ENCODE peak calls at places on chromosome 3, in ten cellular contexts. One of them, this sample, is unnamed.

GRCh38 chr3:24972491-24972890 is 455.6 kb upstream of the RARB start:
- DNase-seq in CD4-positive, alpha-beta memory T cell: no peak
- DNase-seq in fibroblast of mammary gland: no peak
- DNase-seq in dorsolateral prefrontal cortex: no peak
- DNase-seq in mammary epithelial cell: no peak
- DNase-seq in aorta: no peak
- DNase-seq in CD8-positive, alpha-beta T cell: no peak
- DNase-seq in brain microvascular endothelial cell: no peak
- DNase-seq in effector memory CD4-positive, alpha-beta T cell: no peak
- DNase-seq in heart right ventricle: no peak
- DNase-seq in this sample: no peak

GRCh38 chr3:38662544-38662943 is 13.1 kb upstream of the SCN5A start:
- DNase-seq in CD4-positive, alpha-beta memory T cell: no peak
- DNase-seq in fibroblast of mammary gland: peak; percentile 52
- DNase-seq in dorsolateral prefrontal cortex: no peak
- DNase-seq in mammary epithelial cell: peak; percentile 57
- DNase-seq in aorta: no peak
- DNase-seq in CD8-positive, alpha-beta T cell: no peak
- DNase-seq in brain microvascular endothelial cell: peak; percentile 39
- DNase-seq in effector memory CD4-positive, alpha-beta T cell: no peak
- DNase-seq in heart right ventricle: no peak
- DNase-seq in this sample: no peak

GRCh38 chr3:36650271-36650671 is 114.1 kb downstream of the DCLK3 start:
- DNase-seq in CD4-positive, alpha-beta memory T cell: no peak
- DNase-seq in fibroblast of mammary gland: no peak
- DNase-seq in dorsolateral prefrontal cortex: no peak
- DNase-seq in mammary epithelial cell: no peak
- DNase-seq in aorta: no peak
- DNase-seq in CD8-positive, alpha-beta T cell: no peak
- DNase-seq in brain microvascular endothelial cell: peak; percentile 67
- DNase-seq in effector memory CD4-positive, alpha-beta T cell: no peak
- DNase-seq in heart right ventricle: no peak
- DNase-seq in this sample: no peak

GRCh38 chr3:149845570-149846244 is 32.7 kb downstream of the RNF13 start:
- DNase-seq in CD4-positive, alpha-beta memory T cell: no peak
- DNase-seq in fibroblast of mammary gland: peak; percentile 18
- DNase-seq in dorsolateral prefrontal cortex: no peak
- DNase-seq in mammary epithelial cell: peak; percentile 16
- DNase-seq in aorta: no peak
- DNase-seq in CD8-positive, alpha-beta T cell: no peak
- DNase-seq in brain microvascular endothelial cell: no peak
- DNase-seq in effector memory CD4-positive, alpha-beta T cell: no peak
- DNase-seq in heart right ventricle: no peak
- DNase-seq in this sample: no peak

GRCh38 chr3:60603860-60604259 is 647.4 kb downstream of the FHIT start:
- DNase-seq in CD4-positive, alpha-beta memory T cell: no peak
- DNase-seq in fibroblast of mammary gland: no peak
- DNase-seq in dorsolateral prefrontal cortex: no peak
- DNase-seq in mammary epithelial cell: no peak
- DNase-seq in aorta: no peak
- DNase-seq in CD8-positive, alpha-beta T cell: no peak
- DNase-seq in brain microvascular endothelial cell: no peak
- DNase-seq in effector memory CD4-positive, alpha-beta T cell: no peak
- DNase-seq in heart right ventricle: no peak
- DNase-seq in this sample: no peak

GRCh38 chr3:144229973-144230372 is 258.4 kb downstream of the DIPK2A start:
- DNase-seq in CD4-positive, alpha-beta memory T cell: no peak
- DNase-seq in fibroblast of mammary gland: peak; percentile 6
- DNase-seq in dorsolateral prefrontal cortex: no peak
- DNase-seq in mammary epithelial cell: no peak
- DNase-seq in aorta: no peak
- DNase-seq in CD8-positive, alpha-beta T cell: no peak
- DNase-seq in brain microvascular endothelial cell: no peak
- DNase-seq in effector memory CD4-positive, alpha-beta T cell: no peak
- DNase-seq in heart right ventricle: no peak
- DNase-seq in this sample: no peak

GRCh38 chr3:112531358-112531781 is 30.4 kb downstream of the ATG3 start:
- DNase-seq in CD4-positive, alpha-beta memory T cell: peak; percentile 22
- DNase-seq in fibroblast of mammary gland: peak; percentile 54
- DNase-seq in dorsolateral prefrontal cortex: no peak
- DNase-seq in mammary epithelial cell: no peak
- DNase-seq in aorta: no peak
- DNase-seq in CD8-positive, alpha-beta T cell: no peak
- DNase-seq in brain microvascular endothelial cell: no peak
- DNase-seq in effector memory CD4-positive, alpha-beta T cell: no peak
- DNase-seq in heart right ventricle: no peak
- DNase-seq in this sample: no peak

GRCh38 chr3:84962460-84962859 is 3.7 kb downstream of the CADM2 start:
- DNase-seq in CD4-positive, alpha-beta memory T cell: no peak
- DNase-seq in fibroblast of mammary gland: no peak
- DNase-seq in dorsolateral prefrontal cortex: no peak
- DNase-seq in mammary epithelial cell: no peak
- DNase-seq in aorta: no peak
- DNase-seq in CD8-positive, alpha-beta T cell: no peak
- DNase-seq in brain microvascular endothelial cell: no peak
- DNase-seq in effector memory CD4-positive, alpha-beta T cell: no peak
- DNase-seq in heart right ventricle: no peak
- DNase-seq in this sample: no peak

GRCh38 chr3:17605032-17605431 is 137.4 kb downstream of the TBC1D5 start:
- DNase-seq in CD4-positive, alpha-beta memory T cell: no peak
- DNase-seq in fibroblast of mammary gland: peak; percentile 94
- DNase-seq in dorsolateral prefrontal cortex: no peak
- DNase-seq in mammary epithelial cell: peak; percentile 88
- DNase-seq in aorta: no peak
- DNase-seq in CD8-positive, alpha-beta T cell: no peak
- DNase-seq in brain microvascular endothelial cell: peak; percentile 32
- DNase-seq in effector memory CD4-positive, alpha-beta T cell: no peak
- DNase-seq in heart right ventricle: no peak
- DNase-seq in this sample: no peak

GRCh38 chr3:147089286-147089685 is 317.1 kb downstream of the ZIC4 start:
- DNase-seq in CD4-positive, alpha-beta memory T cell: no peak
- DNase-seq in fibroblast of mammary gland: no peak
- DNase-seq in dorsolateral prefrontal cortex: no peak
- DNase-seq in mammary epithelial cell: no peak
- DNase-seq in aorta: no peak
- DNase-seq in CD8-positive, alpha-beta T cell: no peak
- DNase-seq in brain microvascular endothelial cell: no peak
- DNase-seq in effector memory CD4-positive, alpha-beta T cell: no peak
- DNase-seq in heart right ventricle: no peak
- DNase-seq in this sample: no peak

GRCh38 chr3:126135398-126136076 is 44.8 kb downstream of the ALDH1L1 start:
- DNase-seq in CD4-positive, alpha-beta memory T cell: no peak
- DNase-seq in fibroblast of mammary gland: no peak
- DNase-seq in dorsolateral prefrontal cortex: peak; percentile 18
- DNase-seq in mammary epithelial cell: no peak
- DNase-seq in aorta: peak; percentile 67
- DNase-seq in CD8-positive, alpha-beta T cell: peak; percentile 45
- DNase-seq in brain microvascular endothelial cell: no peak
- DNase-seq in effector memory CD4-positive, alpha-beta T cell: no peak
- DNase-seq in heart right ventricle: no peak
- DNase-seq in this sample: peak; percentile 15

GRCh38 chr3:134315286-134316106 is 58.8 kb downstream of the AMOTL2 start:
- DNase-seq in CD4-positive, alpha-beta memory T cell: no peak
- DNase-seq in fibroblast of mammary gland: peak; percentile 91
- DNase-seq in dorsolateral prefrontal cortex: peak; percentile 55
- DNase-seq in mammary epithelial cell: no peak
- DNase-seq in aorta: peak; percentile 94
- DNase-seq in CD8-positive, alpha-beta T cell: peak; percentile 17
- DNase-seq in brain microvascular endothelial cell: peak; percentile 88
- DNase-seq in effector memory CD4-positive, alpha-beta T cell: no peak
- DNase-seq in heart right ventricle: peak; percentile 75
- DNase-seq in this sample: peak; percentile 42

GRCh38 chr3:133955892-133956291 is 60.2 kb upstream of the RAB6B start:
- DNase-seq in CD4-positive, alpha-beta memory T cell: no peak
- DNase-seq in fibroblast of mammary gland: no peak
- DNase-seq in dorsolateral prefrontal cortex: no peak
- DNase-seq in mammary epithelial cell: no peak
- DNase-seq in aorta: peak; percentile 32
- DNase-seq in CD8-positive, alpha-beta T cell: no peak
- DNase-seq in brain microvascular endothelial cell: no peak
- DNase-seq in effector memory CD4-positive, alpha-beta T cell: no peak
- DNase-seq in heart right ventricle: no peak
- DNase-seq in this sample: no peak

GRCh38 chr3:107687182-107687581 is 164.4 kb downstream of the BBX start:
- DNase-seq in CD4-positive, alpha-beta memory T cell: no peak
- DNase-seq in fibroblast of mammary gland: no peak
- DNase-seq in dorsolateral prefrontal cortex: no peak
- DNase-seq in mammary epithelial cell: no peak
- DNase-seq in aorta: no peak
- DNase-seq in CD8-positive, alpha-beta T cell: no peak
- DNase-seq in brain microvascular endothelial cell: no peak
- DNase-seq in effector memory CD4-positive, alpha-beta T cell: no peak
- DNase-seq in heart right ventricle: no peak
- DNase-seq in this sample: no peak

GRCh38 chr3:169603661-169604060 is 59.9 kb downstream of the MECOM start:
- DNase-seq in CD4-positive, alpha-beta memory T cell: no peak
- DNase-seq in fibroblast of mammary gland: no peak
- DNase-seq in dorsolateral prefrontal cortex: no peak
- DNase-seq in mammary epithelial cell: no peak
- DNase-seq in aorta: no peak
- DNase-seq in CD8-positive, alpha-beta T cell: no peak
- DNase-seq in brain microvascular endothelial cell: no peak
- DNase-seq in effector memory CD4-positive, alpha-beta T cell: no peak
- DNase-seq in heart right ventricle: no peak
- DNase-seq in this sample: no peak

GRCh38 chr3:48694610-48695051 is 8.9 kb upstream of the NCKIPSD start:
- DNase-seq in CD4-positive, alpha-beta memory T cell: no peak
- DNase-seq in fibroblast of mammary gland: peak; percentile 90
- DNase-seq in dorsolateral prefrontal cortex: peak; percentile 77
- DNase-seq in mammary epithelial cell: peak; percentile 85
- DNase-seq in aorta: peak; percentile 90
- DNase-seq in CD8-positive, alpha-beta T cell: no peak
- DNase-seq in brain microvascular endothelial cell: peak; percentile 79
- DNase-seq in effector memory CD4-positive, alpha-beta T cell: no peak
- DNase-seq in heart right ventricle: peak; percentile 73
- DNase-seq in this sample: peak; percentile 60
- H3K4me3 ChIP-seq in CD4-positive, alpha-beta memory T cell: no peak overlapping the region
- H3K4me3 ChIP-seq in fibroblast of mammary gland: peak overlapping the region; percentile 52
- H3K4me3 ChIP-seq in dorsolateral prefrontal cortex: peak overlapping the region; percentile 45
- H3K4me3 ChIP-seq in mammary epithelial cell: peak overlapping the region; percentile 30
- H3K4me3 ChIP-seq in aorta: no peak overlapping the region
- H3K4me3 ChIP-seq in CD8-positive, alpha-beta T cell: no peak overlapping the region
- H3K4me3 ChIP-seq in brain microvascular endothelial cell: peak overlapping the region; percentile 49
- H3K4me3 ChIP-seq in effector memory CD4-positive, alpha-beta T cell: no peak overlapping the region
- H3K4me3 ChIP-seq in heart right ventricle: no peak overlapping the region
- H3K4me3 ChIP-seq in this sample: no peak overlapping the region

GRCh38 chr3:3109407-3110298 is 521 bp downstream of the IL5RA start:
- DNase-seq in CD4-positive, alpha-beta memory T cell: no peak
- DNase-seq in fibroblast of mammary gland: no peak
- DNase-seq in dorsolateral prefrontal cortex: no peak
- DNase-seq in mammary epithelial cell: no peak
- DNase-seq in aorta: no peak
- DNase-seq in CD8-positive, alpha-beta T cell: no peak
- DNase-seq in brain microvascular endothelial cell: no peak
- DNase-seq in effector memory CD4-positive, alpha-beta T cell: no peak
- DNase-seq in heart right ventricle: no peak
- DNase-seq in this sample: no peak
- H3K4me3 ChIP-seq in CD4-positive, alpha-beta memory T cell: no peak overlapping the region
- H3K4me3 ChIP-seq in fibroblast of mammary gland: no peak overlapping the region
- H3K4me3 ChIP-seq in dorsolateral prefrontal cortex: no peak overlapping the region
- H3K4me3 ChIP-seq in mammary epithelial cell: no peak overlapping the region
- H3K4me3 ChIP-seq in aorta: no peak overlapping the region
- H3K4me3 ChIP-seq in CD8-positive, alpha-beta T cell: no peak overlapping the region
- H3K4me3 ChIP-seq in brain microvascular endothelial cell: no peak overlapping the region
- H3K4me3 ChIP-seq in effector memory CD4-positive, alpha-beta T cell: peak overlapping the region; percentile 23
- H3K4me3 ChIP-seq in heart right ventricle: no peak overlapping the region
- H3K4me3 ChIP-seq in this sample: no peak overlapping the region

DNA sequence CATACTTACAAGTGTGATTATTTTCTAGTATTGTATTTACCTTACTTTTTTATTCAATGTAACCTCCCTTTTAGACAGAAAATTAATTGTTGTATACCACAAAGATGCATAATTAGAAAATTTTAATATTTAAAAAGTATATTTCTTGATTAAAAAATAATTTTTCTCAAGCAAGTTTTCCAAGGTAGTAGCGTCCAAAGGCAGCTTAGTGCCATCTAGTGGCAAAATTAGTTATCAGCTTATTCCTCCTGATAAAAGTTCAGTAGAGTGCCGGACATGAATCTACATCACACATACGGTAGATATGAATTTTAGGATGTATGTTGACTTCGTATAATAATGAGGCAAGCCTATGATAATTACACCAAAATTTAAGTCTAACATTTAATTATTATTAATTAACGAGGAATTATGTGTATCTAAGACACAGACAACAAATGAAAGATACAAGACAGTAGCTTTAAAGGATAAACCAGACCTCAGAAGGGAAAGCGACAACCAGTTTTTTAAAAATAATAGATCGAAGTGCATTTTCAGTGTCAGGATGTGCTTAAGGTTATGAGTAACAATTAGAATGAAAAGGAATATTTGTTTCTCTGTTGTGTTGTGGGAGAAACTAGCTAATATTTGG is 405.9 kb downstream of the ROBO1 start:
- DNase-seq in CD4-positive, alpha-beta memory T cell: no peak
- DNase-seq in fibroblast of mammary gland: peak; percentile 61
- DNase-seq in dorsolateral prefrontal cortex: no peak
- DNase-seq in mammary epithelial cell: peak; percentile 29
- DNase-seq in aorta: no peak
- DNase-seq in CD8-positive, alpha-beta T cell: no peak
- DNase-seq in brain microvascular endothelial cell: peak; percentile 44
- DNase-seq in effector memory CD4-positive, alpha-beta T cell: no peak
- DNase-seq in heart right ventricle: no peak
- DNase-seq in this sample: no peak
- H3K4me3 ChIP-seq in CD4-positive, alpha-beta memory T cell: no peak overlapping the region
- H3K4me3 ChIP-seq in fibroblast of mammary gland: no peak overlapping the region
- H3K4me3 ChIP-seq in dorsolateral prefrontal cortex: no peak overlapping the region
- H3K4me3 ChIP-seq in mammary epithelial cell: no peak overlapping the region
- H3K4me3 ChIP-seq in aorta: no peak overlapping the region
- H3K4me3 ChIP-seq in CD8-positive, alpha-beta T cell: no peak overlapping the region
- H3K4me3 ChIP-seq in brain microvascular endothelial cell: no peak overlapping the region
- H3K4me3 ChIP-seq in effector memory CD4-positive, alpha-beta T cell: no peak overlapping the region
- H3K4me3 ChIP-seq in heart right ventricle: no peak overlapping the region
- H3K4me3 ChIP-seq in this sample: no peak overlapping the region

DNA sequence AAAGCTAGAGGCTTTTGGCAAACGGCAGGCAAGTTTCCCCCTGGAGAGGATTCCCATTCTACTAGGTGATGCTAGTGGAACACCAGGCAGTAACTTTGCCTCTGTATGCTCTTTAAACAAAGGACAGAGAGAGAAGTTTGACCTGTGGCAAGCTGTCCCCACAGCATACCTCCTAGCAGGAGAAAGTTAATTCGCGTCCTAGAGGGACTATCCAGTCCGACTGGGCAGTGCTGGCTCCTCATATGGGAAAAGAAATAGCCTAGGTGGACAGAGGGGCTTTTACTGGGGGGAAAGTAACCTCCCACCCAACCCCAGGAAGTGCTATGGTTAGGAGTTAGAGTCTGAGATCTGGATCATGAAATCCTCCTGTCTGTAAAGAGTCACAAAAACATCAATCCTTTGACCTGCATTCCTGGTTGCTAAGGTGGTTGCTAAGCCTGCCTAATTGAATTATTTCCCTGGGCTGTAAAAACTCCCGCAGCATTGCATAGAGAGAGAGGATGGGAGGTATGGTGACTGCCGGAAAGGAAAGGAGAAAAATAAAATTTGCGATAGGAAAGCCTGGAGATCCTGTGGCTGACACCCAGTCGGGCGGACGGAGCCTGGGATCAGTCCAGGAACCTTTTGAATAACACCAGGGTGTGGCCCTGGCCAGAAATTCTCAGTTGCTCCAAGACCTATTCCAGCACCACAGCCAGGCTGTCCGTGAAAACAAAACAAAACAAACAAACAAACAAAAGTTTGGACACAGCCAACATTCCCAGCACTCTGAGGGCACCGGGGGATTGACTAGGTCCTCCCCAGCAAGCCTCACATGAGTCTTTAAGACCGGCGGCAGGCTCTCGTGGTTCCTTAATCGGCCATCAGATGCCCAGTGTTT is 67.7 kb upstream of the ATP11B start:
- DNase-seq in CD4-positive, alpha-beta memory T cell: no peak
- DNase-seq in fibroblast of mammary gland: peak; percentile 8
- DNase-seq in dorsolateral prefrontal cortex: no peak
- DNase-seq in mammary epithelial cell: no peak
- DNase-seq in aorta: no peak
- DNase-seq in CD8-positive, alpha-beta T cell: no peak
- DNase-seq in brain microvascular endothelial cell: no peak
- DNase-seq in effector memory CD4-positive, alpha-beta T cell: no peak
- DNase-seq in heart right ventricle: no peak
- DNase-seq in this sample: peak; percentile 58
- H3K4me3 ChIP-seq in CD4-positive, alpha-beta memory T cell: no peak overlapping the region
- H3K4me3 ChIP-seq in fibroblast of mammary gland: no peak overlapping the region
- H3K4me3 ChIP-seq in dorsolateral prefrontal cortex: no peak overlapping the region
- H3K4me3 ChIP-seq in mammary epithelial cell: no peak overlapping the region
- H3K4me3 ChIP-seq in aorta: no peak overlapping the region
- H3K4me3 ChIP-seq in CD8-positive, alpha-beta T cell: no peak overlapping the region
- H3K4me3 ChIP-seq in brain microvascular endothelial cell: no peak overlapping the region
- H3K4me3 ChIP-seq in effector memory CD4-positive, alpha-beta T cell: no peak overlapping the region
- H3K4me3 ChIP-seq in heart right ventricle: no peak overlapping the region
- H3K4me3 ChIP-seq in this sample: no peak overlapping the region